ENCODE peak calls at places on chromosomes 11 and 22, in five cellular contexts. D, O, V, Q and R are unnamed samples. For H3K4me1, the result is how much of the 10 kb centered on the place peaks cover.

GRCh38 chr22:31750365-31751284 is 693 bp upstream of the PRR14L start:
- DNase-seq in D (no peak), O (no peak), V (no peak), Q (no peak), R (no peak)

GRCh38 chr11:78039391-78039918 is 16.4 kb upstream of the KCTD14 start:
- DNase-seq in D (no peak), O (no peak), V (no peak), Q (no peak), R (no peak)

GRCh38 chr11:121592708-121593107 is 139.9 kb upstream of the SORL1-AS1 start:
- DNase-seq in D (no peak), O (no peak), V (no peak), Q (no peak), R (no peak)

GRCh38 chr11:103396237-103396636 is 287.0 kb downstream of the DYNC2H1 start:
- DNase-seq in D (no peak), O (no peak), V (no peak), Q (no peak), R (no peak)

GRCh38 chr22:43272301-43272700 is 70.9 kb downstream of the SCUBE1 start:
- DNase-seq in D (no peak), O (no peak), V (no peak), Q (no peak), R (no peak)

GRCh38 chr11:17793642-17794170 is 59.1 kb downstream of the KCNC1 start:
- DNase-seq in D (no peak), O (no peak), V (no peak), Q (no peak), R (no peak)

GRCh38 chr11:75388386-75389275 is 10.7 kb upstream of the RPS3 start:
- DNase-seq in D (peak), O (peak), V (peak), Q (peak), R (no peak)

GRCh38 chr11:22432331-22433065 is 94.3 kb downstream of the SLC17A6 start:
- DNase-seq in D (peak), O (no peak), V (no peak), Q (peak), R (no peak)

GRCh38 chr11:121221801-121222200 is 70.8 kb upstream of the SC5D start:
- DNase-seq in D (no peak), O (no peak), V (no peak), Q (no peak), R (no peak)

GRCh38 chr22:44786610-44787009 is 34.2 kb downstream of the ARHGAP8 start:
- DNase-seq in D (no peak), O (no peak), V (no peak), Q (no peak), R (no peak)

GRCh38 chr11:2175659-2176058 is 4.0 kb upstream of the TH start:
- DNase-seq in D (no peak), O (no peak), V (no peak), Q (peak), R (no peak)

GRCh38 chr11:76105637-76106036 is 100.7 kb downstream of the WNT11 start:
- DNase-seq in D (no peak), O (no peak), V (no peak), Q (no peak), R (no peak)

GRCh38 chr22:32325811-32326237 is 31.8 kb upstream of the RFPL3 start:
- DNase-seq in D (peak), O (no peak), V (no peak), Q (no peak), R (peak)

GRCh38 chr22:38080847-38081635 is 2.9 kb downstream of the SLC16A8 start:
- DNase-seq in D (peak), O (no peak), V (no peak), Q (peak), R (no peak)

GRCh38 chr11:14687456-14687855 is 43.9 kb downstream of the PDE3B start:
- DNase-seq in D (no peak), O (no peak), V (no peak), Q (no peak), R (no peak)

GRCh38 chr22:40436460-40437431 is 66.4 kb downstream of the SGSM3 start:
- DNase-seq in D (peak), O (peak), V (peak), Q (peak), R (no peak)

GRCh38 chr11:131897976-131898375 is 527.6 kb downstream of the NTM start:
- DNase-seq in D (no peak), O (no peak), V (no peak), Q (no peak), R (no peak)

GRCh38 chr22:23827351-23827995 is 11.3 kb downstream of the DERL3 start:
- DNase-seq in D (no peak), O (no peak), V (no peak), Q (peak), R (no peak)

GRCh38 chr11:61598886-61599868 is 18.3 kb upstream of the SYT7 start:
- DNase-seq in D (peak), O (no peak), V (no peak), Q (peak), R (no peak)

GRCh38 chr11:75597636-75598035 is 35.6 kb downstream of the SERPINH1 start:
- DNase-seq in D (peak), O (no peak), V (peak), Q (peak), R (no peak)

GRCh38 chr22:31092161-31092560 is 11.0 kb downstream of the SMTN start:
- DNase-seq in D (no peak), O (no peak), V (no peak), Q (peak), R (no peak)

GRCh38 chr22:20747223-20747622 is 26.7 kb upstream of the SERPIND1 start:
- DNase-seq in D (no peak), O (no peak), V (no peak), Q (no peak), R (no peak)

GRCh38 chr11:101478587-101479375 is 105.0 kb downstream of the TRPC6 start:
- DNase-seq in D (no peak), O (peak), V (no peak), Q (no peak), R (peak)

GRCh38 chr11:34749666-34750659 is 129.1 kb downstream of the EHF start:
- DNase-seq in D (no peak), O (peak), V (no peak), Q (no peak), R (peak)
- TF ChIP-seq POLR2AphosphoS5 in D (no peak), O (peak), V (no peak), Q (no peak), R (peak)

DNA sequence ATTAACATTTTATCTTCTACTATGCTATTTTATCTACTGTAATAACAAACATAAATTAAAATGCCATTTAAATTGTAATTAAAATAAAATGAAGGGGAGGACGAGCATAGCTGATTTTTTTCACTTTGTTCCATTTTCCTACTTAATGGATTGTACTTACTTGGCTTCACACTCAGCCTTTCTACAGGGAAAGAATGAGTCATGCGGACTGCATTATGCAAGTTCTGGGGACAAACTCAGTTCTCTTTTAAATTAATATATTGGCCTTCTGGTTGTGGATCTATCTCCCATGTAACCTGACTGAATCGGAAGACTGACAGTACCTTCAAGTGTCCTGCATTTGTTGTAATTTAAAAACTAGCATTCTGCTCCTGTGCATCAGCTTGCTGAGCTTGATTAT is 12.3 kb downstream of the OR8D1 start:
- DNase-seq in D (no peak), O (no peak), V (no peak), Q (no peak), R (no peak)
- H3K4me3 ChIP-seq in D (no peak), O (no peak), V (no peak), Q (no peak), R (no peak)

GRCh38 chr11:5941951-5942350 is at the start of gene OR56A3:
- DNase-seq in D (no peak), O (no peak), V (no peak), Q (no peak), R (no peak)
- H3K4me1 ChIP-seq in D (under half), O (under half), V (under half), Q (under half), R (under half)

GRCh38 chr11:65489706-65490310 is 9.0 kb upstream of the MALAT1 start:
- DNase-seq in D (no peak), O (no peak), V (no peak), Q (no peak), R (no peak)
- TF ChIP-seq POLR2AphosphoS5 in D (no peak), O (no peak), V (no peak), Q (no peak), R (no peak)

DNA sequence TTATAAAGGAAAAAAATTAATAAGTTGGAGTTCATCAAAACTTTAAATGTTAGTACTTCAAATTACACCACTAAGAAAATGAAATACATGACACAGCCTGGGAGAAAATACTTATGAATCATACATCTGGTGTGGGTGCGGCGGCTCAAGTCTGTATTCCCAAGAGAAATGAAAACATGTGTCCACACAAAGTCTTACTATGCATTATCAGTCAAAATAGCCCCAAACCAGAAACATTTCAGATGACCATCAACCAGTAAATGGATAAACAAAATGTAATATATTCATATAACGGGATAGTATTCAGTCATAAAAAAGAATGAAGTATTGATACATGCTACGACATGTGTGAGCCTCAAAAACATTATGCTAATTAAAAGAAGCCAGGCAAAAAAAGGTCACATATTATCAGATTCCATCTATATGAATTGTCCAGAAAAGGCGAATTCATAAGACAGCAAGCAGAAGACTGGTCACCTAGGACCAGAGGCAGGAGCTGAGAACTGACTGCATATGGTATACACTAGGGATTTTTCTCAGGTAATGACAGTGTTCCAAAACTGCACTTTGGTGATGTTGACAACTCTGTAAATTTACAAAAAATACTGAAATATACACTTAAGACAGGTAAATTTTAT is 5.3 kb upstream of the AKIP1 start:
- DNase-seq in D (no peak), O (no peak), V (no peak), Q (no peak), R (no peak)
- H3K4me3 ChIP-seq in D (no peak), O (no peak), V (no peak), Q (no peak), R (no peak)